ENCODE peak calls at places on chromosomes 6 and 20, in four cellular contexts. T is HepG2, D is K562, M is GM12878. S is an unnamed sample.

GRCh38 chr6:129730477-129731165 is 20.6 kb upstream of the ARHGAP18 start:
- DNase-seq in D (no peak), M (no peak), T (peak), S (no peak)

GRCh38 chr20:9294081-9294480 is 220.3 kb upstream of the LAMP5 start:
- DNase-seq in T (no peak), D (no peak), M (no peak), S (no peak)

GRCh38 chr6:6724319-6725119 is 136.0 kb downstream of the LY86 start:
- DNase-seq in D (peak), T (peak), M (no peak), S (peak)

GRCh38 chr20:45857836-45858250 is 429 bp downstream of the ZSWIM3 start:
- DNase-seq in T (no peak), M (peak), D (peak), S (peak)

GRCh38 chr6:148593813-148594170 is 153.0 kb upstream of the UST start:
- DNase-seq in T (no peak), D (no peak), M (no peak), S (no peak)

GRCh38 chr6:170176621-170177382 is 114.1 kb downstream of the DLL1 start:
- DNase-seq in T (no peak), M (no peak), D (no peak), S (peak)

GRCh38 chr6:125753937-125754259 is 4.5 kb downstream of the HEY2 start:
- DNase-seq in T (no peak), D (no peak), M (no peak), S (no peak)

GRCh38 chr6:7905416-7905815 is 5.2 kb downstream of the TXNDC5 start:
- DNase-seq in D (no peak), M (no peak), T (no peak), S (no peak)

GRCh38 chr6:146871613-146872465 is 273.1 kb downstream of the ADGB start:
- DNase-seq in M (no peak), D (no peak), T (peak), S (peak)

GRCh38 chr20:46599227-46599987 is 49.0 kb upstream of the OCSTAMP start:
- DNase-seq in T (peak), M (no peak), D (no peak), S (no peak)

GRCh38 chr6:158654498-158654897 is 4.6 kb downstream of the SYTL3 start:
- DNase-seq in T (peak), D (no peak), M (no peak), S (no peak)

GRCh38 chr20:17369506-17369905 is 142.7 kb downstream of the PCSK2 start:
- DNase-seq in M (no peak), T (no peak), D (no peak), S (no peak)

GRCh38 chr6:19995575-19996257 is 158.5 kb downstream of the ID4 start:
- DNase-seq in T (no peak), D (peak), M (no peak), S (no peak)

GRCh38 chr6:37889015-37889885 is 69.7 kb downstream of the ZFAND3 start:
- DNase-seq in M (no peak), D (no peak), T (no peak), S (no peak)

GRCh38 chr6:142696689-142697088 is 248.3 kb downstream of the HIVEP2 start:
- DNase-seq in T (no peak), D (no peak), M (no peak), S (no peak)

GRCh38 chr6:99905209-99906106 is 88.6 kb downstream of the MCHR2 start:
- DNase-seq in D (peak), T (peak), M (no peak), S (peak)

GRCh38 chr6:74409447-74409846 is 713.4 kb downstream of the CD109 start:
- DNase-seq in D (no peak), T (peak), M (no peak), S (no peak)

GRCh38 chr6:170388113-170388512 is 81.6 kb downstream of the FAM120B start:
- DNase-seq in T (no peak), M (no peak), D (no peak), S (no peak)

GRCh38 chr6:41072836-41073202 is at the start of gene NFYA:
- DNase-seq in T (no peak), M (no peak), D (peak), S (no peak)
- TF ChIP-seq FOXK2 in T (no peak), M (no peak), D (no peak), S (no peak)

GRCh38 chr6:26594128-26594493 is 2.6 kb upstream of the ABT1 start:
- DNase-seq in T (no peak), M (no peak), D (peak), S (no peak)

GRCh38 chr6:26593278-26594127 is 3.2 kb upstream of the ABT1 start:
- DNase-seq in M (no peak), T (no peak), D (no peak), S (no peak)

GRCh38 chr6:26595669-26596269 is 984 bp upstream of the ABT1 start:
- DNase-seq in T (peak), D (peak), M (no peak), S (peak)

GRCh38 chr6:26596579-26597388 is at the start of gene ABT1:
- DNase-seq in D (peak), M (peak), T (peak), S (peak)

DNA sequence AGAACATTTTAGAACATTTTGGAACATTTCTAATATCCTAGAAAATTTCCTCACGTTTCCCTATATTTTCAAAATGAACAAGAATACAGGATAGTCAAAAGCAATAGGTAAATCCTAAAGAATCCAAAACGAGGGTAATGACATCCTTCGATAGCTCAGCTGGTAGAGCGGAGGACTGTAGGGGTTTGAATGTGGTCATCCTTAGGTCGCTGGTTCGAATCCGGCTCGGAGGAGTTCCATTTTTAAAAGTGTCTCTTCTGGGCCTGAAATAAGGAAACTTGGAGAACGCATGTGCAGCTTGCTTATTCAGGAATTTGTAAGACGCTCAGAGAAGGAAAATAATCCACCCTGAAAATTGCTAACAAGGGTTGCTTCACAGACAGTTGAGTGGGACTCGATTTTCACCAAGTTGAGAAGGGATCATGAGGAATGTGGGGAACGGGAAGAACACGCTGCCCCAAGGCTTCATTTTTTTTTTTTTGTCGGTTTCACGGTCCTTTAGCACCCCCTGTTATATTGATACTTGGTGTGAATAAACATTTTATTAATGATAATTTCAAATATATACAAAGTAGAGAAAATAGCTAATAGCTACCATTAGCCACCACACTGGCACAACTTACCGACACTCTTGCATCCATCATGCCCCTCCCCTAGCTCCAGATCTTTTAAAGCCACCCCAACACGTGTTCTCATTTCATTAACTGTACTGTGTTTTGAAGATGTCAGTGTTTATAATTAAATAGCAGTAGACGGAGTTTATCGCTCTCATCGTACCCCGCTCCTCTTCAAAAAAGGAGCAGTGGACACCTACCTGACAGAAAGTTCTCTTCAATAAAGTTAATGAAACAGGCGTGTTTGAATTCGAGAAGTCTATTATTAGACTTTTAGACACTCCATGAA is 1.8 kb upstream of the ABT1 start:
- DNase-seq in D (peak), T (peak), M (no peak), S (no peak)
- TF ChIP-seq FOXK2 in D (peak), T (no peak), M (no peak), S (no peak)

DNA sequence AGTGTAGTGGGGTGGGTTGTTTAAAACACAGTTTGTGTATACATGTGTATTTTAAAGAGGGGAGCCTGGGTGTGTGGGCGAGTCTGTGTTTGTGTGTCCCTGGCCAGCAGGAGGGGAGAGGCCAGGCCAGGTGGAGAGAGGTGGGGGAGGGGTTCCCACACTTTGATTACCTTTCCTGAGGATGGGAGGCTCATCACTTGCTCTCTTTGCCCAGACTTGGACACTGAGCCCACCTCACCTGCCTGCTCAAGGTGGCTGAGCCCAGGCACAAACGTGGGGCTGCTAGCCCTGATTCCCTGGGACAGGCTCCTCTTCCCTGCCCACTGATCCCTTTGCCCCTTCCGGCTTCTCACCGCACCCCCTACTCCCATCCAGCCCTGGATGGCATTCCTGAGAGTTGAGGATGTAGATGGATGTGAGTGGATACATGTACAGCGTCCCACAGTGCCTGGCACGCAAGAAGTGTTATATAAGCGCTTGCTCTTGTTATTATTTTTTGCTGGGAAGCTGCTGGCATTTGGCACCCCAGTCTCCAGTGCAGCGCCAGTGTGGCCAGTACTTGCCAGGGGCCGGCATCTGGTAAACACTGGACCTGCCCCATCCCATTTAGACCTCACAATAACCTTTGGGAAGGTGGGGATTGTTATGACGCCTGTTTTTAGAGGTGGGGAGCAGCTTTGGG is 2.7 kb downstream of the CEBPB start:
- DNase-seq in T (no peak), M (no peak), D (peak), S (no peak)
- TF ChIP-seq FOXK2 in T (no peak), M (no peak), D (no peak), S (no peak)

GRCh38 chr6:138600726-138601125 is 101.4 kb upstream of the NHSL1 start:
- DNase-seq in M (no peak), T (no peak), D (no peak), S (no peak)
- TF ChIP-seq FOXK2 in M (no peak), T (no peak), D (no peak), S (no peak)

GRCh38 chr6:43496370-43497128 is 13.6 kb downstream of the LRRC73 start:
- DNase-seq in T (peak), M (no peak), D (peak), S (peak)
- TF ChIP-seq FOXK2 in T (no peak), M (no peak), D (no peak), S (no peak)